ENCODE peak calls at places on chromosomes 11 and 22, in eight cellular contexts. O is NCI-H82; Q is stromal cell of bone marrow; J is fibroblast of pulmonary artery; L is IMR-90; D is ELR; F is stimulated activated CD8-positive, alpha-beta memory T cell treated with anti-CD3 and anti-CD28 coated beads, Interleukin-15, amount 100 ng/mL, for 1 hour; Z is LHCN-M2. A is an unnamed sample.

GRCh38 chr11:19938051-19938856 is 222.0 kb downstream of the DBX1 start:
- DNase-seq in O (peak; percentile 59), Q (no peak), J (peak; percentile 72), L (peak; percentile 54), D (peak; percentile 77), F (no peak), Z (peak; percentile 60), A (peak; percentile 71)

GRCh38 chr11:9914064-9914463 is 250.2 kb downstream of the SWAP70 start:
- DNase-seq in O (no peak), Q (no peak), J (no peak), L (no peak), D (no peak), F (no peak), Z (no peak), A (no peak)

GRCh38 chr11:128530119-128531091 is 57.0 kb downstream of the ETS1 start:
- DNase-seq in O (no peak), Q (peak; percentile 87), J (peak; percentile 98), L (peak; percentile 99), D (peak; percentile 93), F (no peak), Z (peak; percentile 92), A (peak; percentile 92)

GRCh38 chr11:74442601-74443000 is 24.7 kb downstream of the KCNE3 start:
- DNase-seq in O (no peak), Q (no peak), J (peak; percentile 37), L (peak; percentile 52), D (peak; percentile 11), F (no peak), Z (no peak), A (no peak)

GRCh38 chr11:131544591-131544990 is 174.2 kb downstream of the NTM start:
- DNase-seq in O (peak; percentile 21), Q (no peak), J (no peak), L (no peak), D (no peak), F (no peak), Z (no peak), A (peak; percentile 52)

GRCh38 chr11:121722431-121723256 is 269.9 kb upstream of the SORL1-AS1 start:
- DNase-seq in O (peak; percentile 95), Q (peak; percentile 79), J (peak; percentile 97), L (peak; percentile 89), D (peak; percentile 71), F (no peak), Z (peak; percentile 76), A (no peak)

GRCh38 chr22:17910561-17911311 is 113.6 kb downstream of the MICAL3 start:
- DNase-seq in O (peak; percentile 78), Q (peak; percentile 85), J (peak; percentile 88), L (peak; percentile 91), D (peak; percentile 89), F (no peak), Z (peak; percentile 95), A (peak; percentile 87)

GRCh38 chr11:62223095-62223494 is 14.6 kb downstream of the SCGB2A1 start:
- DNase-seq in O (no peak), Q (no peak), J (peak; percentile 3), L (no peak), D (no peak), F (no peak), Z (peak; percentile 16), A (no peak)

GRCh38 chr11:626475-627272 is at the start of gene SCT:
- DNase-seq in O (no peak), Q (no peak), J (no peak), L (no peak), D (no peak), F (no peak), Z (no peak), A (no peak)

GRCh38 chr11:44506375-44507016 is 59.0 kb upstream of the CD82 start:
- DNase-seq in O (no peak), Q (no peak), J (no peak), L (no peak), D (peak; percentile 18), F (no peak), Z (no peak), A (no peak)

GRCh38 chr11:75982309-75982708 is 167.3 kb downstream of the UVRAG start:
- DNase-seq in O (peak; percentile 51), Q (no peak), J (no peak), L (no peak), D (no peak), F (no peak), Z (no peak), A (no peak)

GRCh38 chr11:85590848-85591483 is 36.2 kb downstream of the DLG2 start:
- DNase-seq in O (peak; percentile 66), Q (peak; percentile 25), J (peak; percentile 38), L (peak; percentile 36), D (peak; percentile 63), F (no peak), Z (peak; percentile 59), A (peak; percentile 51)

GRCh38 chr22:38110008-38110862 is at the start of gene BAIAP2L2:
- DNase-seq in O (no peak), Q (no peak), J (no peak), L (no peak), D (no peak), F (no peak), Z (no peak), A (no peak)

GRCh38 chr11:105960252-105961245 is 61.5 kb downstream of the MSANTD4 start:
- DNase-seq in O (peak; percentile 95), Q (no peak), J (no peak), L (no peak), D (no peak), F (no peak), Z (no peak), A (no peak)

GRCh38 chr11:15826008-15826650 is 530.2 kb downstream of the SOX6 start:
- DNase-seq in O (no peak), Q (no peak), J (no peak), L (peak; percentile 30), D (no peak), F (no peak), Z (no peak), A (no peak)

GRCh38 chr11:2825261-2825885 is 60.2 kb downstream of the CDKN1C start:
- DNase-seq in O (no peak), Q (no peak), J (peak; percentile 69), L (peak; percentile 74), D (peak; percentile 54), F (no peak), Z (peak; percentile 29), A (no peak)

GRCh38 chr11:45725121-45725520 is 59.7 kb upstream of the CHST1 start:
- DNase-seq in O (peak; percentile 35), Q (no peak), J (no peak), L (no peak), D (no peak), F (no peak), Z (no peak), A (no peak)

GRCh38 chr11:81070948-81071347 is 1630.1 kb upstream of the TENM4 start:
- DNase-seq in O (no peak), Q (no peak), J (no peak), L (no peak), D (no peak), F (no peak), Z (no peak), A (no peak)

GRCh38 chr11:74283580-74284180 is 27.8 kb downstream of the P4HA3 start:
- DNase-seq in O (no peak), Q (no peak), J (no peak), L (no peak), D (no peak), F (no peak), Z (no peak), A (no peak)

GRCh38 chr11:132054822-132055221 is 684.4 kb downstream of the NTM start:
- DNase-seq in O (no peak), Q (peak; percentile 72), J (peak; percentile 79), L (peak; percentile 89), D (peak; percentile 93), F (no peak), Z (peak; percentile 97), A (peak; percentile 98)

GRCh38 chr11:47986742-47987141 is 6.4 kb downstream of the PTPRJ start:
- DNase-seq in O (no peak), Q (no peak), J (no peak), L (no peak), D (peak; percentile 55), F (no peak), Z (no peak), A (peak; percentile 51)

GRCh38 chr11:29435421-29435820 is 581.4 kb downstream of the KCNA4 start:
- DNase-seq in O (no peak), Q (no peak), J (peak; percentile 36), L (peak; percentile 4), D (no peak), F (no peak), Z (no peak), A (peak; percentile 13)

GRCh38 chr11:27423125-27423524 is 49.5 kb downstream of the LGR4 start:
- DNase-seq in O (no peak), Q (peak; percentile 75), J (peak; percentile 98), L (peak; percentile 80), D (peak; percentile 52), F (no peak), Z (peak; percentile 49), A (no peak)

GRCh38 chr11:50182486-50182885 is 149.8 kb downstream of the OR4C45 start:
- DNase-seq in O (no peak), Q (peak; percentile 69), J (no peak), L (no peak), D (no peak), F (no peak), Z (no peak), A (no peak)

GRCh38 chr11:129732926-129733325 is 82.7 kb upstream of the TMEM45B start:
- DNase-seq in O (no peak), Q (no peak), J (no peak), L (no peak), D (no peak), F (no peak), Z (no peak), A (no peak)

GRCh38 chr22:22167791-22168189 is 76.8 kb upstream of the VPREB1 start:
- DNase-seq in O (no peak), Q (no peak), J (no peak), L (no peak), D (no peak), F (no peak), Z (no peak), A (no peak)

GRCh38 chr22:48192071-48192470 is 1429.6 kb downstream of the TBC1D22A start:
- DNase-seq in O (no peak), Q (no peak), J (no peak), L (no peak), D (no peak), F (no peak), Z (no peak), A (no peak)

GRCh38 chr11:44445500-44446340 is 119.7 kb upstream of the CD82 start:
- DNase-seq in O (peak; percentile 24), Q (no peak), J (no peak), L (no peak), D (peak; percentile 1), F (no peak), Z (no peak), A (no peak)

GRCh38 chr11:4577761-4578160 is 3.8 kb upstream of the OR52I2 start:
- DNase-seq in O (no peak), Q (no peak), J (no peak), L (no peak), D (no peak), F (no peak), Z (no peak), A (no peak)

GRCh38 chr11:43987384-43988039 is 45.1 kb downstream of the C11orf96 start:
- DNase-seq in O (peak; percentile 20), Q (peak; percentile 96), J (peak; percentile 97), L (peak; percentile 80), D (peak; percentile 41), F (no peak), Z (peak; percentile 89), A (peak; percentile 76)

GRCh38 chr11:61671527-61671926 is 8.7 kb upstream of the DAGLA start:
- DNase-seq in O (peak; percentile 96), Q (no peak), J (no peak), L (no peak), D (peak; percentile 50), F (no peak), Z (no peak), A (no peak)